ENCODE peak calls at places on chromosomes 3 and 15, in seven cellular contexts. D, J, S, E, Z, Q and M are unnamed samples.

GRCh38 chr15:29242466-29243242 is 27.0 kb downstream of the NSMCE3 start:
- DNase-seq in Z (no peak), D (no peak), Q (no peak), J (no peak), S (no peak), E (peak), M (no peak)

GRCh38 chr3:155676252-155676981 is 68.5 kb downstream of the PLCH1 start:
- DNase-seq in Z (no peak), S (no peak), J (no peak), D (peak), E (peak), Q (peak), M (no peak)

GRCh38 chr3:105157016-105157765 is 209.5 kb upstream of the ALCAM start:
- DNase-seq in Z (no peak), D (no peak), E (no peak), J (no peak), Q (no peak), S (no peak), M (no peak)

GRCh38 chr3:196639517-196640500 is at the start of gene NRROS:
- DNase-seq in E (peak), J (peak), S (no peak), D (peak), Z (no peak), Q (no peak), M (peak)

GRCh38 chr15:66592505-66593218 is 26.9 kb upstream of the LCTL start:
- DNase-seq in Q (no peak), J (no peak), E (no peak), Z (no peak), D (no peak), S (no peak), M (no peak)

GRCh38 chr3:125108833-125109540 is 53.2 kb upstream of the HEG1 start:
- DNase-seq in Q (no peak), S (no peak), E (no peak), Z (no peak), D (no peak), J (no peak), M (no peak)

GRCh38 chr3:189839576-189839975 is 208.4 kb downstream of the TP63 start:
- DNase-seq in D (peak), J (no peak), S (no peak), Q (peak), E (peak), Z (peak), M (no peak)

GRCh38 chr3:173823911-173824460 is 426.4 kb downstream of the NLGN1 start:
- DNase-seq in E (peak), S (no peak), Q (no peak), Z (no peak), D (peak), J (no peak), M (no peak)

GRCh38 chr3:73490453-73491311 is 134.1 kb downstream of the PDZRN3 start:
- DNase-seq in D (no peak), S (no peak), Q (no peak), E (peak), Z (no peak), J (no peak), M (no peak)

GRCh38 chr3:67000006-67000405 is 1.9 kb downstream of the KBTBD8 start:
- DNase-seq in D (peak), Q (peak), E (peak), J (peak), Z (no peak), S (no peak), M (peak)

GRCh38 chr3:61574854-61575253 is 13.5 kb downstream of the PTPRG start:
- DNase-seq in S (no peak), E (peak), J (no peak), Q (no peak), D (peak), Z (no peak), M (no peak)

GRCh38 chr3:36193448-36193847 is 186.9 kb upstream of the STAC start:
- DNase-seq in Z (no peak), J (no peak), E (no peak), D (peak), Q (peak), S (no peak), M (no peak)

GRCh38 chr3:96101013-96101412 is 713.4 kb upstream of the EPHA6 start:
- DNase-seq in E (no peak), J (no peak), D (no peak), Z (no peak), Q (peak), S (no peak), M (no peak)

GRCh38 chr3:103052236-103052830 is 617.5 kb downstream of the ZPLD1 start:
- DNase-seq in S (peak), Z (no peak), E (no peak), D (no peak), Q (no peak), J (no peak), M (no peak)

GRCh38 chr3:56467108-56467507 is 1.2 kb downstream of the ERC2 start:
- DNase-seq in D (peak), J (no peak), Q (peak), Z (peak), E (peak), S (no peak), M (no peak)

GRCh38 chr3:133448478-133449122 is 48.7 kb downstream of the BFSP2 start:
- DNase-seq in Q (no peak), Z (no peak), E (no peak), D (no peak), J (peak), S (no peak), M (peak)

GRCh38 chr3:115436767-115437301 is 186.5 kb upstream of the GAP43 start:
- DNase-seq in Z (peak), S (peak), Q (peak), J (no peak), E (peak), D (peak), M (no peak)

GRCh38 chr3:127258733-127259132 is 29.1 kb downstream of the PRR20G start:
- DNase-seq in S (no peak), Z (no peak), Q (no peak), J (no peak), D (no peak), E (no peak), M (no peak)

GRCh38 chr15:89998923-89999675 is 2.0 kb upstream of the ZNF710 start:
- DNase-seq in D (no peak), Z (no peak), Q (no peak), S (no peak), J (no peak), E (no peak), M (no peak)
- H3K4me2 ChIP-seq in D (no peak), Z (peak), Q (peak), S (peak), J (peak), E (no peak), M (no peak)

DNA sequence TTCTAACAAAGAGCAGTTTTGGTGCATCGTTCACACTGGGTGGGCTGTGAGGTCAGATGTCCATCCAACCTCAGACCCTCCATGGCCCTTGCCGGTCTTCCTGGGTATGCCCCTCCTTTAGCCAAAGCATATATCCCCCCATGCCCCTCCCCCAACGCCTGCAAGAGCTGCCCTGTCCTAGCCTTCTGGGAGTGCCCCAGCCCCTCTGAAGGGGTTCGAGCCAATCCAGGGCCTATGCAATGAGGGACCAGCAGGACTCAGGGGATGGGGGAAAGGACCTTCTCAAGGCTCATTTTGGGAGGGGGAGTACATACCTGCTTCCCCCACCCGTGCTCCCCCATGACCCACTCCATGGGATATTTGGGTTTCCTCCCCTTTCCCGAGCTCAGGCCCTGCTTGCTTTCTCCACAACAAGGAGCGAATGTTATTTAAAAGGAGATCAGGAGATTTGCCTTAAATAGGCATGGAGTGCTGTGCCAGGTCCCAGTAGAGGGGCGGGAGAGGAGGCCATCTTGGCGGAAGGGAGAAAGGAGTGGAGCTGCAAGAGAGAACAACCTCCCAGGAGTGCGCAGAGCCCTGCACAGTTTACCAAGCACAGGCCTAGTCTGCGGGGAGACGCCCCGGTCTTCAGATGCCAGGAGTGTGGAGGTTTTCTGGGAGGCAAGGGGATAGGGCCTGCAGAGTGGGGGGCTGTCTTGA is 18.2 kb downstream of the PIF1 start:
- DNase-seq in J (no peak), E (no peak), D (no peak), S (no peak), Z (no peak), Q (no peak), M (no peak)
- H3K4me3 ChIP-seq in J (no peak), E (no peak), D (no peak), S (no peak), Z (no peak), Q (no peak), M (no peak)

DNA sequence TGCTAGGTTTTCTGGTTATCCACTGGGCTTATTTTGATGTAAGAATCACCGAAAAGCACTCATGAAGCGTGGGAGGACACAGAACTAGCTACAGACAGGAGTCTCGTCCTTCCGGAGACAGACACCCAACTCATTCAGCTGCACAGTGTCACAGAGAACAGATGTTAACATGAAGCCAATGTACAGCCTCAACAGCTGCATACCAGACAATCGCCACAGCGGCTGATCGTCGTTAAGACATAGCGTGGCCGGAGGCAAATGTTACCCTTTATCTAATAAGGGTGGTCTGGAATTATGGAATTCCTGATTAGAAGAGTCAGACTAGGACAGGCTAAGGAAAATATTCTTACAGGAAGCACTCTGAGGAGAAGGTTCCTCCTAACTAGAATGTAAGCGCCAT is 1.2 kb upstream of the PYGO1 start:
- DNase-seq in Z (no peak), E (no peak), D (no peak), S (no peak), Q (no peak), J (no peak), M (no peak)
- H3K4me2 ChIP-seq in Z (peak), E (peak), D (no peak), S (no peak), Q (peak), J (no peak), M (no peak)

DNA sequence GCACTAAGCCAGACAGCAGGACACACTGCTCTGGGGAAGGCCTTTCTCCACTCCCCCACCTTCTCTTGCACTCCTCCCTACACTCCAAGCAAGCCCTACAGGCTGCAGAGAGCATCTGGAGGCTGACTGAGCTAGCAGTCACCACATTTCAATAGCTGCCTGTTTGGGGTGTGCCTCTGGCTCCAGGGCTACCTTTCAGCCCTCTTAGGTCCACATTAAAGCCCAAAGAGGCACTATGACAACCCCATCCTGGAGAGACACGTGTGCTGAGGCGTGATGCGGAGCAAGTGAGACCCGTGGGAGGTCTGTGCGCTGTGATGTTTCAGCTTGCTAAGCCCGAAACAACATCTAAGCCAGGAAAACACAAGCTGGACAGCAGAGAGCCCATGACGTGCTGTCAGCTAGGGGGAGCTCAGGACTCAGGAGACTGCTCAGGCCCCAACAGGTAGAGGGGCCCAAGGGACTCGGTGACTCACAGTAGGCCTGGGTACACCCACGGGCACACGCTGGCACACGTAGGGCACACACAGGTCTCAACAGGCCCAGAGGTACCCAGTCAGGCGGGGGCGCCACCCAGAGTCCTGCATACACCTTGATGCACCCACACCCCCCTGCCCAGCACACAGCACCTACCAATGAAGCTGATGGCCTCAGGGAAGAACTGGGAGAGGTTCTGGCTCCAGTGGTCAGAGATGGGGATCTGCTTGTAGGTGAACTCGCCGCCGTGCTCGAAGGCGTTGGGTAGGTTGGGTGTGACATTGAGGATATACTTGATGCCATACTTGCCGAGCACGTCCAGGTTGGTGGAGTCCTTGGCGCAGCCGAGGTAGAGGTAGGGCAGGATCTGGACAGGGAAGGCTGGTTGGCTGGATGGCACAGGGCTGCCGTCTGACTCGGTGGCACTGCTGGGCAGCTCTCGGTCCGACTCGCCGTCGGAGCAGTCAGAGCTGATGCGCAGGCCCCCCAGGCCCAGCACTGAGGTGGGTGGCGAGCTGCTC is 2.8 kb downstream of the DUSP7 start:
- DNase-seq in Q (peak), S (no peak), J (peak), Z (no peak), D (peak), E (peak), M (no peak)
- H3K4me3 ChIP-seq in Q (peak), S (peak), J (no peak), Z (no peak), D (peak), E (no peak), M (no peak)